ENCODE peak calls at places on chromosomes 11 and 22, in seven cellular contexts. P, E, H, Y, R, B and M are unnamed samples. For H3K9me3, the result is how much of the 10 kb centered on the place peaks cover.

GRCh38 chr11:10728779-10729472 is 22.1 kb upstream of the CTR9 start:
- DNase-seq in E (peak), B (no peak), P (no peak), R (no peak), H (no peak), Y (peak), M (peak)

GRCh38 chr11:45145421-45146071 is 893 bp upstream of the PRDM11 start:
- DNase-seq in R (peak), P (peak), H (no peak), B (peak), Y (no peak), E (peak), M (peak)

GRCh38 chr22:39664485-39665200 is 94.1 kb downstream of the CACNA1I start:
- DNase-seq in E (peak), Y (peak), P (peak), R (no peak), B (no peak), H (no peak), M (no peak)

GRCh38 chr11:81673001-81673400 is 1060.7 kb downstream of the FAM181B start:
- DNase-seq in B (no peak), P (no peak), E (no peak), R (no peak), Y (no peak), H (no peak), M (no peak)

GRCh38 chr22:45170001-45170466 is 6.3 kb downstream of the NUP50 start:
- DNase-seq in P (no peak), B (no peak), E (no peak), Y (no peak), R (no peak), H (no peak), M (no peak)

GRCh38 chr11:126655807-126656128 is 300.3 kb downstream of the ST3GAL4 start:
- DNase-seq in Y (no peak), P (no peak), E (no peak), B (no peak), R (no peak), H (no peak), M (no peak)

GRCh38 chr11:76206327-76207081 is at the start of gene WNT11:
- DNase-seq in H (no peak), R (no peak), Y (peak), E (peak), P (peak), B (peak), M (peak)

GRCh38 chr11:68956142-68956541 is 24.6 kb downstream of the MRGPRD start:
- DNase-seq in Y (no peak), R (peak), B (no peak), P (no peak), E (no peak), H (no peak), M (no peak)

GRCh38 chr22:33210129-33210784 is 152.1 kb upstream of the SYN3 start:
- DNase-seq in P (peak), H (no peak), Y (peak), R (no peak), E (peak), B (no peak), M (no peak)

GRCh38 chr11:28107726-28108618 is at the start of the genes KIF18A and METTL15:
- DNase-seq in R (peak), Y (peak), H (peak), B (peak), E (peak), P (peak), M (peak)

GRCh38 chr22:30947163-30947820 is 21.3 kb downstream of the MORC2 start:
- DNase-seq in H (peak), P (peak), E (peak), R (peak), B (no peak), Y (no peak), M (no peak)

GRCh38 chr22:42484506-42484905 is 35.1 kb downstream of the RRP7A start:
- DNase-seq in E (no peak), B (no peak), H (no peak), P (no peak), Y (no peak), R (no peak), M (no peak)

GRCh38 chr11:79076526-79077115 is 364.2 kb downstream of the TENM4 start:
- DNase-seq in P (peak), H (no peak), E (no peak), R (no peak), Y (peak), B (no peak), M (no peak)

GRCh38 chr11:17894929-17895658 is 117.8 kb downstream of the SERGEF start:
- DNase-seq in H (no peak), R (no peak), B (no peak), P (no peak), Y (no peak), E (no peak), M (no peak)

GRCh38 chr11:28529540-28530410 is 421.6 kb downstream of the METTL15 start:
- DNase-seq in E (peak), B (no peak), Y (peak), P (peak), H (no peak), R (no peak), M (no peak)

GRCh38 chr22:19843857-19844422 is 10.7 kb downstream of the GNB1L start:
- DNase-seq in P (no peak), E (no peak), Y (no peak), H (no peak), B (no peak), R (no peak), M (peak)

GRCh38 chr11:36464720-36465119 is 45.4 kb downstream of the TRAF6 start:
- DNase-seq in B (no peak), E (no peak), R (no peak), Y (no peak), H (no peak), P (no peak), M (no peak)

GRCh38 chr22:44403930-44404329 is 91.2 kb upstream of the SHISAL1 start:
- DNase-seq in P (no peak), B (no peak), Y (peak), H (no peak), R (peak), E (no peak), M (peak)

GRCh38 chr11:72685560-72686480 is 11.6 kb upstream of the PDE2A start:
- DNase-seq in E (no peak), B (no peak), R (no peak), P (peak), Y (no peak), H (no peak), M (peak)

GRCh38 chr11:110376711-110377324 is 52.9 kb upstream of the FDX1 start:
- DNase-seq in R (no peak), P (peak), E (peak), B (no peak), H (peak), Y (peak), M (peak)

GRCh38 chr11:124543145-124543544 is 309 bp downstream of the OR8B12 start:
- DNase-seq in Y (no peak), P (no peak), B (no peak), R (no peak), E (no peak), H (no peak), M (no peak)

GRCh38 chr11:133047036-133047800 is 485.1 kb downstream of the OPCML start:
- DNase-seq in R (no peak), B (no peak), P (no peak), H (no peak), E (no peak), Y (no peak), M (no peak)

GRCh38 chr22:39518996-39519680 is 1.2 kb upstream of the ATF4 start:
- DNase-seq in B (no peak), H (no peak), Y (peak), R (no peak), P (no peak), E (no peak), M (peak)

GRCh38 chr22:45317551-45318167 is 7.9 kb downstream of the FAM118A start:
- DNase-seq in Y (no peak), H (peak), P (peak), R (peak), E (no peak), B (peak), M (no peak)

GRCh38 chr11:83661491-83662350 is 375.6 kb upstream of the CCDC90B start:
- DNase-seq in R (no peak), P (no peak), E (no peak), B (no peak), Y (no peak), H (no peak), M (no peak)

GRCh38 chr22:25054943-25055511 is 102.5 kb downstream of the KIAA1671 start:
- DNase-seq in B (no peak), P (no peak), H (no peak), E (no peak), R (no peak), Y (no peak), M (no peak)

GRCh38 chr11:64126796-64127195 is 39.1 kb downstream of the MACROD1 start:
- DNase-seq in R (no peak), Y (no peak), E (no peak), B (no peak), H (no peak), P (no peak), M (peak)

GRCh38 chr11:46254135-46254491 is 23.3 kb upstream of the CREB3L1 start:
- DNase-seq in Y (no peak), P (peak), E (no peak), R (no peak), H (no peak), B (no peak), M (no peak)

GRCh38 chr22:23163665-23164064 is 16.6 kb upstream of the BCR start:
- DNase-seq in P (peak), H (no peak), Y (no peak), B (no peak), E (no peak), R (no peak), M (no peak)

GRCh38 chr22:20550851-20551744 is 43.7 kb downstream of the MED15 start:
- DNase-seq in Y (no peak), R (peak), H (no peak), B (no peak), P (peak), E (no peak), M (no peak)

GRCh38 chr22:27150530-27150909 is 493.1 kb downstream of the MIAT start:
- DNase-seq in P (no peak), R (no peak), H (no peak), B (no peak), Y (no peak), E (no peak), M (no peak)

DNA sequence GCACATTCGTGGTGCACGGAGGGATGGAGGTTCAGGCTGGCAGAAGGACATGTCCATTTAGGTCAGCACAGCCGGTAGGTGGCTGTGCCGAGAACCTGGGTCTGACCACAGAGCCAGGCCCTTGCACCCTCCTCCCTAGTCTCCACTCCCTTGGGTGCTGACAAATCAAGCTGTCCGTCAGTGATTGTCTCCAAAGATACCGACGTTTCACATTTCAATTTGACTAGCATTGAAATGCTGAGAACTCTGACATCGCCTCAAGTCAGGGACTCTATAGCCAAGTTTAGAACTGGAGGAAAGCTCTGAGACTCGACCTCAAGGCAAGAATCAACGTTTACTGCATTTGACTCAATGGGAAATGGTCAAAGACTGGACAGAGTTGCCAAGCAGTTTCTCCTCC is 1321.1 kb downstream of the TBC1D22A start:
- DNase-seq in R (no peak), B (no peak), E (no peak), H (no peak), Y (no peak), P (no peak), M (no peak)
- H3K9me3 ChIP-seq in R (under half), B (under half), E (under half), H (under half), Y (under half), P (under half), M (under half)

DNA sequence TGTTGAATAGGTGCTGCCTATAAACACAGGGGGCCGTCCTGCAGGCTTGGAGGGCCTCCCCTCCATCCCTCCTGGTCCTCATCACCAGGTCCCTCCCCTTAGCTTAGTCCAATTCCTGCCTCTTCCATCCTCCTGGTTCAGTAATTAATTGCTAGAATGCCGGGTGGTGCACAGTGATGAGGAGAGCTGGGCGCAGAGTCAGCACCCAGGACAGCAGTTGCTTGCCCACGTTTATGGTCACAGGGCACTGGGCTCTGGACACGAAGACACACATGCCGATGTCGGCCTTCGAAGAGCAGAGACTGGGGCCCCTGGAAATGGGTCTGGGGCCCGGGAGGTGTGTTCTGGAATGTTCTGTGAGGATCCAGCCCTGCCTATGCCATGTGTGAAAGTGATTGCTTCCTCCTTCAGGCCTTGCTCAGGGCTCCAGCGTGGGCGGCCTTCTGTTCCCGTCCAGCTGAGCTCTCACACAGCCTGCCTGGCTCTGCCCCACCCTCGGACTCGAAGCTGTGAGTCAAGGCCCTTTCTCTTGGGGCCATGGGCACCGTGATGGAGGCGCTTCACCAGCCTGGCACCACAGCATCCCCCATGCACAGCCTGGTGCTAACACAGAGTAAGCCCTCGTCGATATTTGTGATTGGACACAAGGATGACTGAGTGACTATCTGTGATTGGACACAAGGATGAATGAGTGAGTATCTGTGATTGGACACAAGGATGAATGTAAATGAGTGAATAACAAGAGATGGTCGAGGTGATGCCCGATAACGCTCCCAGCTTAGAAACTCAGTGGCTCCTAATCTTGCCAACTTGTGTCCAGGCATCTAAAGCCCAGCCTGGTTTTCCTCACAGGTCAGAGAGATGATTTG is 884.7 kb downstream of the BRD1 start:
- DNase-seq in R (peak), H (no peak), B (no peak), P (no peak), Y (no peak), E (no peak), M (no peak)
- H3K9me3 ChIP-seq in R (under half), H (under half), B (under half), P (under half), Y (under half), E (under half), M (under half)

GRCh38 chr11:1177771-1178090 is 20.0 kb downstream of the MUC5AC start:
- DNase-seq in P (no peak), H (no peak), R (no peak), E (no peak), B (no peak), Y (no peak), M (peak)

GRCh38 chr11:1177020-1177770 is 19.4 kb downstream of the MUC5AC start:
- DNase-seq in R (no peak), H (no peak), B (no peak), Y (no peak), P (no peak), E (no peak), M (peak)

GRCh38 chr11:1174441-1175370 is 17.0 kb downstream of the MUC5AC start:
- DNase-seq in B (no peak), P (no peak), Y (no peak), R (no peak), E (no peak), H (no peak), M (peak)

GRCh38 chr11:1176224-1177019 is 18.7 kb downstream of the MUC5AC start:
- DNase-seq in R (no peak), Y (no peak), H (no peak), P (no peak), E (no peak), B (no peak), M (peak)

DNA sequence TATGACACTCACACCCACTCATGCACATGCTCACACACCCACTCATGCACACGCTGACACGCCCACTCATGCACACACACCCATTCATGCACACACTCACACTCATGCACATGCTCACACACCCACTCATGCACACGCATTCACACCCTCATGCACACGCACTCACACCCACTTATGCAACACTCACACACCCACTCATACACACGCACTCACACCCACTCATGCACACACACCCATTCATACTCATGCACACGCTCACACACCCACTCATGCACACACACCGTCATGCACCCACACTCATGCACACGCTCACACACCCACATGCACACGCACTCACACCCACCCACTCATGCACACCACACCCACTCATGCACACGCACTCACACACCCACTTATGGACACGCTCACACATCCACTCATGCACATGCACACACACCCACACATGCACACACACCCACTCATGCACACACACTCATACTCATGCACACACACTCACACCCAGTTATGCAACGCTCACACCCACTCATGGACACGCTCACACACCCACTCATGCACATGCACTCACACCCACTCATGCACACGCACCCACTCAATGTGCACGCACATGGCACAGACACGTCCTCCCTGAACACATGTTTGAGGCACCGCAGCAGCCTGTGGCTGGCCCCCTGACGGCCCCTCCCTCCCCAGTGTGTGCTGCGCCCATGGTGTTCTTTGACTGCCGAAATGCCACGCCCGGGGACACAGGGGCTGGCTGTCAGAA is 17.9 kb downstream of the MUC5AC start:
- DNase-seq in E (no peak), B (no peak), R (no peak), P (no peak), Y (no peak), H (no peak), M (peak)
- H3K9me3 ChIP-seq in E (under half), B (under half), R (under half), P (under half), Y (under half), H (under half), M (under half)

DNA sequence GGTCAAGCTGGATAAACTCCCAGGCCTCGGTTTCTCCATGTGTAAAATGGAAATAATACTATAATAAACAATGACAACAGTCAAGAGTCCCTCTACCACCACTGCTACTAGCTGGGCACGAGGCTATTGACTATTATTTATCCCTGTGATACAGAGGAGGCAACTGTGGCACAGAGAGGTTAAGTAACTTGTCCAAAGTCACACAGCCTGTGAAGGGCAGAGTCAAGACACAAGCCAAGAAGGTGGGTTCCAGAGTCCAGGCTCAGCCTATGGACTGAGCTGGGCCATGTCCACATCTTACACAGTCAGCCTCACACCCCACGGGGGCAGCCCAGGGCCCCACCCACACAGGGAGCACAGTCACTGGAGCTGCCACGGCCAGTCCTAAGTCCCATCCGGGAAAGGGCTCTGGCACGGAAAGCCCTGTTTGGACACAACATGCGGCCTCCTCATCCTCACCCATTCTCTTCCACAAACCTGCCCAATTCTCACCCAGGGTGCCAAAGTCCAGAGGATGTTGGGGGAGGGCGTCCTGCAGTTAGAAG is 384.0 kb downstream of the SHANK2 start:
- DNase-seq in R (no peak), E (no peak), P (no peak), B (no peak), Y (no peak), H (no peak), M (peak)
- H3K9me3 ChIP-seq in R (under half), E (under half), P (under half), B (under half), Y (under half), H (under half), M (under half)

GRCh38 chr22:47453049-47453448 is 690.6 kb downstream of the TBC1D22A start:
- DNase-seq in Y (no peak), H (no peak), E (no peak), B (no peak), R (no peak), P (no peak), M (no peak)
- H3K9me3 ChIP-seq in Y (under half), H (under half), E (under half), B (under half), R (under half), P (under half), M (under half)

GRCh38 chr22:48798281-48799226 is 1029.1 kb downstream of the BRD1 start:
- DNase-seq in P (no peak), Y (no peak), B (no peak), H (no peak), E (no peak), R (no peak), M (no peak)
- H3K9me3 ChIP-seq in P (under half), Y (under half), B (under half), H (under half), E (under half), R (under half), M (under half)